ENCODE peak calls at places on chromosome X, in ten cellular contexts. L is mesenchymal stem cell, P is substantia nigra, G is pons, Y is NCI-H510A treated with DMSO at 0.1 percent for 48 hours, Q is ACHN, E is NB4, S is non-pigmented ciliary epithelial cell, X is NCI-H1417, J is stomach. H is an unnamed sample.

GRCh38 chrX:42771836-42772335 is 6.1 kb downstream of the PPP1R2C start:
- DNase-seq in L (no peak), P (no peak), G (no peak), Y (no peak), Q (no peak), E (no peak), S (no peak), X (no peak), J (no peak), H (no peak)

GRCh38 chrX:29792335-29792734 is 423.0 kb upstream of the MAGEB2 start:
- DNase-seq in L (no peak), P (no peak), G (no peak), Y (no peak), Q (no peak), E (no peak), S (no peak), X (no peak), J (no peak), H (no peak)

GRCh38 chrX:22247169-22247568 is 25.5 kb upstream of the CBLL2 start:
- DNase-seq in L (no peak), P (no peak), G (no peak), Y (no peak), Q (no peak), E (no peak), S (peak; percentile 15), X (no peak), J (no peak), H (no peak)

GRCh38 chrX:101485212-101486064 is at the start of gene ARMCX4:
- DNase-seq in L (peak; percentile 81), P (peak; percentile 2), G (peak; percentile 31), Y (peak; percentile 53), Q (peak; percentile 28), E (no peak), S (no peak), X (peak; percentile 15), J (peak; percentile 58), H (peak; percentile 75)

GRCh38 chrX:39928704-39929439 is 168.9 kb downstream of the BCOR start:
- DNase-seq in L (no peak), P (no peak), G (no peak), Y (no peak), Q (no peak), E (no peak), S (no peak), X (no peak), J (no peak), H (no peak)

GRCh38 chrX:105564536-105564935 is 257.8 kb upstream of the NRK start:
- DNase-seq in L (peak; percentile 78), P (no peak), G (no peak), Y (no peak), Q (peak; percentile 63), E (peak; percentile 11), S (peak; percentile 68), X (no peak), J (no peak), H (no peak)

GRCh38 chrX:11757729-11758399 is at the start of gene MSL3:
- DNase-seq in L (peak; percentile 76), P (peak; percentile 22), G (peak; percentile 33), Y (peak; percentile 42), Q (peak; percentile 61), E (peak; percentile 67), S (no peak), X (peak; percentile 48), J (peak; percentile 56), H (peak; percentile 71)

GRCh38 chrX:26653050-26653449 is 437.1 kb downstream of the MAGEB5 start:
- DNase-seq in L (no peak), P (no peak), G (no peak), Y (no peak), Q (no peak), E (no peak), S (no peak), X (no peak), J (no peak), H (peak; percentile 1)

GRCh38 chrX:102745513-102746133 is 25.1 kb downstream of the GPRASP3 start:
- DNase-seq in L (peak; percentile 4), P (no peak), G (no peak), Y (no peak), Q (no peak), E (no peak), S (no peak), X (no peak), J (no peak), H (no peak)

GRCh38 chrX:51891821-51892551 is 1.4 kb upstream of the MAGED1 start:
- DNase-seq in L (peak; percentile 39), P (no peak), G (peak; percentile 73), Y (peak; percentile 41), Q (no peak), E (peak; percentile 32), S (no peak), X (peak; percentile 3), J (no peak), H (peak; percentile 7)

GRCh38 chrX:136585960-136586359 is 53.9 kb downstream of the VGLL1 start:
- DNase-seq in L (no peak), P (no peak), G (peak; percentile 2), Y (no peak), Q (no peak), E (no peak), S (no peak), X (no peak), J (no peak), H (no peak)

GRCh38 chrX:72005046-72005445 is 94.4 kb downstream of the NHSL2 start:
- DNase-seq in L (no peak), P (no peak), G (no peak), Y (no peak), Q (no peak), E (no peak), S (no peak), X (no peak), J (no peak), H (no peak)

GRCh38 chrX:22365460-22365859 is 92.7 kb downstream of the CBLL2 start:
- DNase-seq in L (peak; percentile 24), P (no peak), G (no peak), Y (no peak), Q (peak; percentile 28), E (no peak), S (peak; percentile 45), X (no peak), J (no peak), H (peak; percentile 65)

GRCh38 chrX:10656214-10656613 is 35.8 kb upstream of the MID1 start:
- DNase-seq in L (no peak), P (no peak), G (no peak), Y (peak; percentile 89), Q (no peak), E (no peak), S (no peak), X (no peak), J (no peak), H (no peak)

GRCh38 chrX:100381613-100382012 is 28.5 kb downstream of the PCDH19 start:
- DNase-seq in L (no peak), P (no peak), G (no peak), Y (no peak), Q (no peak), E (peak; percentile 24), S (no peak), X (no peak), J (no peak), H (no peak)

GRCh38 chrX:141439651-141440050 is 144.9 kb downstream of the SPANXA1 start:
- DNase-seq in L (no peak), P (no peak), G (no peak), Y (no peak), Q (no peak), E (no peak), S (no peak), X (no peak), J (no peak), H (no peak)

GRCh38 chrX:41475611-41476241 is 28.6 kb downstream of the NYX start:
- DNase-seq in L (peak; percentile 34), P (no peak), G (peak; percentile 24), Y (no peak), Q (no peak), E (no peak), S (no peak), X (no peak), J (no peak), H (no peak)

GRCh38 chrX:106619797-106620196 is 8.0 kb downstream of the RADX start:
- DNase-seq in L (peak; percentile 2), P (no peak), G (no peak), Y (peak; percentile 3), Q (peak; percentile 25), E (no peak), S (no peak), X (no peak), J (no peak), H (peak; percentile 1)

GRCh38 chrX:152897216-152898144 is at the start of gene ZNF185:
- DNase-seq in L (no peak), P (no peak), G (no peak), Y (peak; percentile 4), Q (peak; percentile 61), E (no peak), S (no peak), X (no peak), J (peak; percentile 73), H (peak; percentile 54)

GRCh38 chrX:153944140-153944799 is at the start of gene RENBP:
- DNase-seq in L (no peak), P (peak; percentile 4), G (no peak), Y (no peak), Q (no peak), E (no peak), S (no peak), X (peak; percentile 27), J (peak; percentile 45), H (no peak)

GRCh38 chrX:115226929-115227328 is 7.0 kb downstream of the LRCH2 start:
- DNase-seq in L (peak; percentile 29), P (no peak), G (peak; percentile 50), Y (peak; percentile 57), Q (peak; percentile 5), E (peak; percentile 1), S (no peak), X (peak; percentile 10), J (no peak), H (peak; percentile 17)

GRCh38 chrX:41332005-41332404 is 2.0 kb upstream of the DDX3X start:
- DNase-seq in L (no peak), P (no peak), G (no peak), Y (peak; percentile 10), Q (no peak), E (no peak), S (no peak), X (no peak), J (no peak), H (no peak)

GRCh38 chrX:149498767-149499166 is 6.3 kb downstream of the IDS start:
- DNase-seq in L (no peak), P (no peak), G (no peak), Y (no peak), Q (no peak), E (no peak), S (no peak), X (no peak), J (no peak), H (no peak)

GRCh38 chrX:85379174-85379907 is at the start of gene POF1B:
- DNase-seq in L (no peak), P (no peak), G (no peak), Y (no peak), Q (no peak), E (no peak), S (no peak), X (no peak), J (peak; percentile 73), H (no peak)

GRCh38 chrX:146435472-146435871 is 374.1 kb upstream of the CXorf51B start:
- DNase-seq in L (no peak), P (no peak), G (peak; percentile 12), Y (no peak), Q (no peak), E (no peak), S (no peak), X (no peak), J (no peak), H (no peak)

GRCh38 chrX:332496-332860 is 13.9 kb upstream of the GTPBP6 start:
- DNase-seq in L (no peak), P (no peak), G (no peak), Y (no peak), Q (no peak), E (no peak), S (no peak), X (no peak), J (no peak), H (no peak)

GRCh38 chrX:132181364-132181763 is 37.9 kb downstream of the RAP2C start:
- DNase-seq in L (no peak), P (no peak), G (no peak), Y (no peak), Q (no peak), E (no peak), S (no peak), X (no peak), J (peak; percentile 26), H (no peak)

GRCh38 chrX:1392376-1393130 is 640 bp upstream of the SLC25A6 start:
- DNase-seq in L (peak; percentile 78), P (no peak), G (peak; percentile 56), Y (no peak), Q (peak; percentile 37), E (peak; percentile 66), S (no peak), X (no peak), J (peak; percentile 65), H (no peak)